ENCODE peak calls at places on chromosomes 1 and 21, in six cellular contexts. A is A549, V is GM12878, T is IMR-90, H is K562, K is HepG2. Z is an unnamed sample.

GRCh38 chr1:12182410-12182946 is 15.7 kb downstream of the TNFRSF1B start:
- DNase-seq in A (no peak), V (no peak), T (no peak), H (peak; percentile 39), K (no peak), Z (no peak)

GRCh38 chr1:94634977-94635416 is 93.4 kb upstream of the F3 start:
- DNase-seq in A (no peak), V (no peak), T (no peak), H (peak; percentile 70), K (no peak), Z (peak; percentile 34)

GRCh38 chr1:147717706-147718097 is 42.7 kb downstream of the GJA5 start:
- DNase-seq in A (no peak), V (no peak), T (no peak), H (no peak), K (no peak), Z (no peak)

GRCh38 chr1:54794401-54795099 is 6.6 kb downstream of the TTC22 start:
- DNase-seq in A (no peak), V (no peak), T (peak; percentile 4), H (no peak), K (peak; percentile 83), Z (no peak)

GRCh38 chr1:41423511-41424191 is 60.8 kb downstream of the EDN2 start:
- DNase-seq in A (no peak), V (no peak), T (no peak), H (peak; percentile 45), K (no peak), Z (no peak)

GRCh38 chr1:29689372-29690030 is 453.2 kb downstream of the PTPRU start:
- DNase-seq in A (no peak), V (no peak), T (no peak), H (no peak), K (no peak), Z (no peak)

GRCh38 chr1:158017800-158018595 is 24.6 kb downstream of the KIRREL1 start:
- DNase-seq in A (no peak), V (no peak), T (no peak), H (no peak), K (no peak), Z (no peak)

GRCh38 chr1:64223329-64224151 is 20.1 kb downstream of the UBE2U start:
- DNase-seq in A (no peak), V (peak; percentile 19), T (peak; percentile 95), H (no peak), K (no peak), Z (peak; percentile 43)

GRCh38 chr1:117093870-117094621 is 27.5 kb downstream of the TRIM45 start:
- DNase-seq in A (peak; percentile 25), V (no peak), T (peak; percentile 75), H (peak; percentile 66), K (no peak), Z (peak; percentile 20)

GRCh38 chr1:64775152-64775551 is 30.3 kb downstream of the RAVER2 start:
- DNase-seq in A (no peak), V (no peak), T (no peak), H (no peak), K (no peak), Z (no peak)

GRCh38 chr1:164787834-164788231 is 228.8 kb downstream of the PBX1 start:
- DNase-seq in A (no peak), V (no peak), T (no peak), H (no peak), K (no peak), Z (no peak)

GRCh38 chr21:45873866-45874265 is 107.7 kb upstream of the COL6A1 start:
- DNase-seq in A (no peak), V (no peak), T (no peak), H (no peak), K (no peak), Z (no peak)

GRCh38 chr1:149849246-149849946 is 50.0 kb upstream of the BOLA1 start:
- DNase-seq in A (no peak), V (no peak), T (no peak), H (no peak), K (no peak), Z (no peak)

GRCh38 chr1:20983297-20983889 is 193.3 kb downstream of the EIF4G3 start:
- DNase-seq in A (peak; percentile 5), V (no peak), T (no peak), H (no peak), K (no peak), Z (no peak)

GRCh38 chr1:89779541-89779940 is 41.3 kb upstream of the LRRC8D start:
- DNase-seq in A (no peak), V (no peak), T (no peak), H (no peak), K (no peak), Z (no peak)

GRCh38 chr1:39081266-39082139 is 55.4 kb downstream of the NDUFS5 start:
- DNase-seq in A (no peak), V (no peak), T (no peak), H (peak; percentile 74), K (no peak), Z (peak; percentile 49)

GRCh38 chr1:215776336-215776735 is 209.2 kb downstream of the KCTD3 start:
- DNase-seq in A (no peak), V (no peak), T (no peak), H (no peak), K (no peak), Z (no peak)

GRCh38 chr1:185463433-185463832 is 146.4 kb upstream of the IVNS1ABP start:
- DNase-seq in A (no peak), V (no peak), T (no peak), H (no peak), K (no peak), Z (no peak)

GRCh38 chr1:185453496-185454192 is 136.6 kb upstream of the IVNS1ABP start:
- DNase-seq in A (peak; percentile 89), V (no peak), T (peak; percentile 92), H (no peak), K (no peak), Z (no peak)

GRCh38 chr1:185463011-185463410 is 146.0 kb upstream of the IVNS1ABP start:
- DNase-seq in A (no peak), V (no peak), T (no peak), H (no peak), K (no peak), Z (no peak)

GRCh38 chr1:185464788-185465187 is 147.7 kb upstream of the IVNS1ABP start:
- DNase-seq in A (no peak), V (no peak), T (no peak), H (no peak), K (no peak), Z (no peak)

DNA sequence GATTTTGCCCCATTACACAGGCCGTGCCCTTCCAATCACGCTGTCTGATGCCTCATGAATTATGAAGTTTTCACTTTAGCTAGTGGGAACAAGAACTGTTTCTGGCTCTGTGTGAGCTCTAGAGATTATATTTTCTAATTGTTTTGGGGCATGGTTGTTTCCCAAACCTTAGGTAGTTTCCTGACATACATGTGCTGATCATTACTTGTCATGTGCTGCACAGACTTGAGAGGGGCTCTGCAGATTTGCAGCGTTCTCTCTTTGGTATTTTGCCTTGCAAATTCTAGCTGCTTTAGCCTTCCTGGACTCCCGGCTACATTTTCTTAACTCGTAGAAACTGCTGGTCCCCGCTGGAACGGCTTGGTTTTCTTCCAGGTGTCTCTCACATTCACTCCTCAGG is 142.1 kb upstream of the IVNS1ABP start:
- DNase-seq in A (no peak), V (no peak), T (no peak), H (no peak), K (no peak), Z (no peak)
- TF ChIP-seq BHLHE40 in A (no peak), V (no peak), T (no peak), H (no peak), K (no peak), Z (no peak)

DNA sequence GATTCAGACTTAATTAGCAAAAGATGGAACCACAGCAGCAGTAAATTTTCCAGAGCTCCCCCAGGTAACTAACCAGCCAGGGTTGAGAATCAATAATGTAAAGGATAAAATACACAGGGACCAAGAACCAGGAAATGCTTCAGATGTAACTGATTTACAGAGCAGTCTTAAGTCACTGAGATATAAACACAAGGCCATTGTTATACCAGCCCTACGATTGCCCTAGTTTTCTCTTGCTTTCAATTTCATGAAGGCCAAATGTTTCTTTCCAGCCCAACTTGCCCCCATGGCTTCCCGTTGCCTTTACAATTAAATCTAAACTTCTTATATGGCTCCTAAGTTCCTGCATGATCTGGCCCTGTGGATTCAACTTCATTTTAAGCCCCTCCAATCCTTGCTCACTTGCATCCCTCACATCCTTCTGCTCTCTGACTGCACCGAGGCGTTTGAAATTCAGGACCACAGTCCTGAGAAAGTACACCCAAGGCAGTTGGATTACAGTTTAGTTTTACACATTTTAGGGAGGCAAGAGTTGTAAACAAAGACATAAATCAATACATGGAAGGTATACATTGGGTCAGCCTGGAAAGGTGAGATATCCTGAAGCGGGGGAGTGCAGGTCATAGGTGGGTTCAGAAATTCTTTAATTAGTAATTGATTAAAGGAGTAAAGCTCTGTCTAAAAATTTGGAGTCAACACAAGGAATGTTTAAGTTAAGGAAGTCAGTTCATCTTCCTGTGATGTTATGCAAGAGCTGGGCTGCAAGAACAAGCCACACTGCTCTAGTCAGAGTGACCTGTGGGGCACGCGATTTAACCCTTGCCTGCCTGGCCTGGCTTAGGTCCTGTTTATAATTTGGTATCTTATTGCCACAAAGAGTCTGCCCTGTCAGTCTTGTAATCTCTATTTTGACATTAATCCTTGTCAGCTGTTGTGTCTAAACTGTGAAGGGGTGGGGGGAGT is 69.9 kb upstream of the COG2 start:
- DNase-seq in A (peak; percentile 14), V (no peak), T (no peak), H (no peak), K (peak; percentile 39), Z (no peak)
- TF ChIP-seq BHLHE40 in A (no peak), V (no peak), T (no peak), H (no peak), K (peak; percentile 48), Z (no peak)

GRCh38 chr1:33742663-33743062 is 121.2 kb upstream of the HMGB4 start:
- DNase-seq in A (no peak), V (no peak), T (no peak), H (no peak), K (no peak), Z (no peak)
- TF ChIP-seq BHLHE40 in A (no peak), V (no peak), T (no peak), H (no peak), K (no peak), Z (no peak)

GRCh38 chr1:234205966-234206365 is 167.3 kb upstream of the COA6 start:
- DNase-seq in A (no peak), V (no peak), T (no peak), H (no peak), K (no peak), Z (no peak)

GRCh38 chr1:234208351-234208750 is 164.9 kb upstream of the COA6 start:
- DNase-seq in A (no peak), V (no peak), T (no peak), H (no peak), K (no peak), Z (no peak)

GRCh38 chr1:234208791-234209190 is 164.5 kb upstream of the COA6 start:
- DNase-seq in A (peak; percentile 71), V (no peak), T (peak; percentile 34), H (no peak), K (no peak), Z (no peak)

GRCh38 chr1:234201600-234201999 is 171.7 kb upstream of the COA6 start:
- DNase-seq in A (no peak), V (no peak), T (no peak), H (no peak), K (no peak), Z (no peak)

DNA sequence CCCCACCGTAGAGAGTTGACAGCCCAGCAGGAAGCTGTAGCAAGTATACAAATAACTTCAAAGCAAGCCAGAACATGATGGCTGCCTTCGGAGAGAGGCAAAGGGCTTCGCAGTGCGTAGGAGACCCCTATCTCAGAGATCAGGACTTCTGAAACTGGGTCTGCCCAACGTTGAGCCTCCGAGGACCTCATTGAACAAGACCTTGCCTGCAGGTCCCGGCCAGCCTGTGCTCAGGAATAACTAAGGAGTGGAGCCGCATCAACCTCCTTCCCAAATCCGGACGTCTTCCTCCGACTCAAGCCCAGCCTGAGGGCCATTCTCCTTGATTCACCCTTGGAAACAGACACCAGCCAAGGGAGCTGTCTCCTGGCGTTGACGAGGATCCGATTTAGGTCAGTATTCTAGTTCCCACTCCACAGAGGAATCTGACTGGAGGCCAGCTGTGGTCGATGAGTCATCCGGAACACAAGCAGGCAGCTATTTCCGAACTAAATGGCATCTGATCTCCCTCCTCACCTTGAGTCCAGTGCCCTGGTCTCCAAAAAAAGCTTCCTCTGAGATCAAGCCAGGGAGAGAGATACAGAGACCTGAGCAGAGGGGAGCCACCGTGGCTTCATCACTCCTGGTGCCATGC is 166.5 kb upstream of the COA6 start:
- DNase-seq in A (peak; percentile 66), V (no peak), T (peak; percentile 67), H (no peak), K (peak; percentile 14), Z (no peak)
- TF ChIP-seq BHLHE40 in A (no peak), V (no peak), T (no peak), H (no peak), K (no peak), Z (no peak)

Z was measured in HEK293T.